ENCODE peak calls at places on chromosome 1, in eight cellular contexts. One of them, this sample, is unnamed.

GRCh38 chr1:154759793-154760192 is 110.3 kb downstream of the KCNN3 start:
- DNase-seq in GM23338: no peak
- DNase-seq in lung: no peak
- DNase-seq in esophagus muscularis mucosa: no peak
- DNase-seq in MCF 10A: no peak
- DNase-seq in astrocyte of the cerebellum: no peak
- DNase-seq in astrocyte of the spinal cord: no peak
- DNase-seq in astrocyte: no peak
- DNase-seq in this sample: no peak

GRCh38 chr1:205536759-205537361 is 32.4 kb downstream of the CDK18 start:
- DNase-seq in astrocyte of the spinal cord: no peak
- DNase-seq in esophagus muscularis mucosa: no peak
- DNase-seq in MCF 10A: peak
- DNase-seq in GM23338: no peak
- DNase-seq in lung: no peak
- DNase-seq in astrocyte of the cerebellum: no peak
- DNase-seq in astrocyte: no peak
- DNase-seq in this sample: no peak

GRCh38 chr1:182786223-182787001 is 3.2 kb upstream of the NPL start:
- DNase-seq in astrocyte: peak
- DNase-seq in astrocyte of the cerebellum: peak
- DNase-seq in MCF 10A: peak
- DNase-seq in lung: peak
- DNase-seq in astrocyte of the spinal cord: peak
- DNase-seq in GM23338: peak
- DNase-seq in esophagus muscularis mucosa: no peak
- DNase-seq in this sample: peak

GRCh38 chr1:55520861-55521260 is 305.7 kb upstream of the USP24 start:
- DNase-seq in MCF 10A: no peak
- DNase-seq in lung: no peak
- DNase-seq in astrocyte: no peak
- DNase-seq in GM23338: no peak
- DNase-seq in astrocyte of the cerebellum: no peak
- DNase-seq in esophagus muscularis mucosa: no peak
- DNase-seq in astrocyte of the spinal cord: no peak
- DNase-seq in this sample: no peak

GRCh38 chr1:192749349-192749748 is 59.5 kb upstream of the RGS2 start:
- DNase-seq in astrocyte of the spinal cord: no peak
- DNase-seq in MCF 10A: no peak
- DNase-seq in astrocyte of the cerebellum: no peak
- DNase-seq in lung: no peak
- DNase-seq in astrocyte: no peak
- DNase-seq in GM23338: no peak
- DNase-seq in esophagus muscularis mucosa: no peak
- DNase-seq in this sample: no peak

GRCh38 chr1:207856276-207857023 is 54.5 kb downstream of the CD34 start:
- DNase-seq in esophagus muscularis mucosa: no peak
- DNase-seq in GM23338: no peak
- DNase-seq in lung: no peak
- DNase-seq in MCF 10A: no peak
- DNase-seq in astrocyte of the spinal cord: no peak
- DNase-seq in astrocyte of the cerebellum: no peak
- DNase-seq in astrocyte: no peak
- DNase-seq in this sample: no peak

GRCh38 chr1:11948822-11949458 is 14.4 kb downstream of the PLOD1 start:
- DNase-seq in lung: no peak
- DNase-seq in esophagus muscularis mucosa: no peak
- DNase-seq in astrocyte of the spinal cord: no peak
- DNase-seq in MCF 10A: no peak
- DNase-seq in GM23338: peak
- DNase-seq in astrocyte: no peak
- DNase-seq in astrocyte of the cerebellum: no peak
- DNase-seq in this sample: no peak

GRCh38 chr1:113091988-113092602 is 19.1 kb downstream of the LRIG2 start:
- DNase-seq in esophagus muscularis mucosa: no peak
- DNase-seq in lung: no peak
- DNase-seq in GM23338: no peak
- DNase-seq in astrocyte: no peak
- DNase-seq in astrocyte of the cerebellum: no peak
- DNase-seq in astrocyte of the spinal cord: no peak
- DNase-seq in MCF 10A: no peak
- DNase-seq in this sample: no peak

GRCh38 chr1:172727956-172728603 is 69.2 kb downstream of the FASLG start:
- DNase-seq in astrocyte of the spinal cord: peak
- DNase-seq in lung: no peak
- DNase-seq in astrocyte: no peak
- DNase-seq in astrocyte of the cerebellum: no peak
- DNase-seq in esophagus muscularis mucosa: no peak
- DNase-seq in MCF 10A: peak
- DNase-seq in GM23338: peak
- DNase-seq in this sample: no peak

GRCh38 chr1:9643351-9644256 is 7.9 kb upstream of the PIK3CD start:
- DNase-seq in esophagus muscularis mucosa: no peak
- DNase-seq in lung: no peak
- DNase-seq in MCF 10A: no peak
- DNase-seq in GM23338: no peak
- DNase-seq in astrocyte of the spinal cord: no peak
- DNase-seq in astrocyte: no peak
- DNase-seq in astrocyte of the cerebellum: no peak
- DNase-seq in this sample: no peak

GRCh38 chr1:93784538-93784937 is 94.5 kb downstream of the DNTTIP2 start:
- DNase-seq in MCF 10A: no peak
- DNase-seq in lung: no peak
- DNase-seq in GM23338: no peak
- DNase-seq in esophagus muscularis mucosa: no peak
- DNase-seq in astrocyte: no peak
- DNase-seq in astrocyte of the cerebellum: no peak
- DNase-seq in astrocyte of the spinal cord: no peak
- DNase-seq in this sample: no peak

GRCh38 chr1:41952208-41952607 is 33.5 kb upstream of the HIVEP3 start:
- DNase-seq in GM23338: no peak
- DNase-seq in MCF 10A: no peak
- DNase-seq in astrocyte of the cerebellum: no peak
- DNase-seq in lung: no peak
- DNase-seq in astrocyte: no peak
- DNase-seq in esophagus muscularis mucosa: no peak
- DNase-seq in astrocyte of the spinal cord: no peak
- DNase-seq in this sample: no peak

GRCh38 chr1:37465596-37466517 is 8.5 kb upstream of the ZC3H12A start:
- DNase-seq in GM23338: no peak
- DNase-seq in astrocyte of the spinal cord: peak
- DNase-seq in esophagus muscularis mucosa: no peak
- DNase-seq in MCF 10A: peak
- DNase-seq in astrocyte: peak
- DNase-seq in astrocyte of the cerebellum: no peak
- DNase-seq in lung: no peak
- DNase-seq in this sample: no peak

GRCh38 chr1:157369808-157370521 is 182.3 kb downstream of the FCRL5 start:
- DNase-seq in esophagus muscularis mucosa: peak
- DNase-seq in lung: no peak
- DNase-seq in astrocyte: no peak
- DNase-seq in GM23338: peak
- DNase-seq in astrocyte of the cerebellum: peak
- DNase-seq in astrocyte of the spinal cord: peak
- DNase-seq in MCF 10A: peak
- DNase-seq in this sample: peak

GRCh38 chr1:31633117-31633516 is 11.6 kb downstream of the PEF1 start:
- DNase-seq in esophagus muscularis mucosa: no peak
- DNase-seq in astrocyte of the spinal cord: no peak
- DNase-seq in astrocyte of the cerebellum: no peak
- DNase-seq in GM23338: peak
- DNase-seq in astrocyte: no peak
- DNase-seq in lung: no peak
- DNase-seq in MCF 10A: peak
- DNase-seq in this sample: no peak

GRCh38 chr1:239353536-239353935 is 32.8 kb upstream of the CHRM3 start:
- DNase-seq in GM23338: no peak
- DNase-seq in astrocyte of the spinal cord: no peak
- DNase-seq in astrocyte: no peak
- DNase-seq in lung: no peak
- DNase-seq in astrocyte of the cerebellum: no peak
- DNase-seq in MCF 10A: no peak
- DNase-seq in esophagus muscularis mucosa: no peak
- DNase-seq in this sample: no peak

GRCh38 chr1:44347280-44347679 is 7.8 kb downstream of the ERI3 start:
- DNase-seq in lung: no peak
- DNase-seq in MCF 10A: no peak
- DNase-seq in esophagus muscularis mucosa: no peak
- DNase-seq in astrocyte of the spinal cord: no peak
- DNase-seq in GM23338: no peak
- DNase-seq in astrocyte of the cerebellum: no peak
- DNase-seq in astrocyte: peak
- DNase-seq in this sample: no peak

GRCh38 chr1:161145832-161146231 is 7.9 kb upstream of the UFC1 start:
- DNase-seq in astrocyte: no peak
- DNase-seq in astrocyte of the spinal cord: no peak
- DNase-seq in GM23338: no peak
- DNase-seq in lung: no peak
- DNase-seq in esophagus muscularis mucosa: no peak
- DNase-seq in MCF 10A: no peak
- DNase-seq in astrocyte of the cerebellum: no peak
- DNase-seq in this sample: no peak

GRCh38 chr1:17023103-17023502 is 11.4 kb upstream of the ATP13A2 start:
- DNase-seq in lung: no peak
- DNase-seq in astrocyte: no peak
- DNase-seq in MCF 10A: no peak
- DNase-seq in astrocyte of the cerebellum: no peak
- DNase-seq in astrocyte of the spinal cord: no peak
- DNase-seq in GM23338: no peak
- DNase-seq in esophagus muscularis mucosa: no peak
- DNase-seq in this sample: no peak

GRCh38 chr1:37776946-37777516 is 12.1 kb upstream of the EPHA10 start:
- DNase-seq in astrocyte of the spinal cord: no peak
- DNase-seq in esophagus muscularis mucosa: no peak
- DNase-seq in MCF 10A: no peak
- DNase-seq in GM23338: no peak
- DNase-seq in astrocyte: no peak
- DNase-seq in lung: no peak
- DNase-seq in astrocyte of the cerebellum: no peak
- DNase-seq in this sample: no peak

GRCh38 chr1:54565113-54565501 is 17.1 kb downstream of the ACOT11 start:
- DNase-seq in astrocyte: no peak
- DNase-seq in lung: no peak
- DNase-seq in GM23338: no peak
- DNase-seq in astrocyte of the cerebellum: no peak
- DNase-seq in MCF 10A: no peak
- DNase-seq in astrocyte of the spinal cord: no peak
- DNase-seq in esophagus muscularis mucosa: no peak
- DNase-seq in this sample: no peak

GRCh38 chr1:67817319-67817718 is 15.9 kb downstream of the GNG12 start:
- DNase-seq in astrocyte: no peak
- DNase-seq in astrocyte of the spinal cord: no peak
- DNase-seq in astrocyte of the cerebellum: no peak
- DNase-seq in GM23338: no peak
- DNase-seq in esophagus muscularis mucosa: no peak
- DNase-seq in lung: no peak
- DNase-seq in MCF 10A: peak
- DNase-seq in this sample: no peak

GRCh38 chr1:46996659-46997281 is 26.7 kb upstream of the CYP4X1 start:
- DNase-seq in astrocyte: no peak
- DNase-seq in astrocyte of the spinal cord: no peak
- DNase-seq in esophagus muscularis mucosa: no peak
- DNase-seq in lung: no peak
- DNase-seq in GM23338: no peak
- DNase-seq in astrocyte of the cerebellum: no peak
- DNase-seq in MCF 10A: peak
- DNase-seq in this sample: no peak

DNA sequence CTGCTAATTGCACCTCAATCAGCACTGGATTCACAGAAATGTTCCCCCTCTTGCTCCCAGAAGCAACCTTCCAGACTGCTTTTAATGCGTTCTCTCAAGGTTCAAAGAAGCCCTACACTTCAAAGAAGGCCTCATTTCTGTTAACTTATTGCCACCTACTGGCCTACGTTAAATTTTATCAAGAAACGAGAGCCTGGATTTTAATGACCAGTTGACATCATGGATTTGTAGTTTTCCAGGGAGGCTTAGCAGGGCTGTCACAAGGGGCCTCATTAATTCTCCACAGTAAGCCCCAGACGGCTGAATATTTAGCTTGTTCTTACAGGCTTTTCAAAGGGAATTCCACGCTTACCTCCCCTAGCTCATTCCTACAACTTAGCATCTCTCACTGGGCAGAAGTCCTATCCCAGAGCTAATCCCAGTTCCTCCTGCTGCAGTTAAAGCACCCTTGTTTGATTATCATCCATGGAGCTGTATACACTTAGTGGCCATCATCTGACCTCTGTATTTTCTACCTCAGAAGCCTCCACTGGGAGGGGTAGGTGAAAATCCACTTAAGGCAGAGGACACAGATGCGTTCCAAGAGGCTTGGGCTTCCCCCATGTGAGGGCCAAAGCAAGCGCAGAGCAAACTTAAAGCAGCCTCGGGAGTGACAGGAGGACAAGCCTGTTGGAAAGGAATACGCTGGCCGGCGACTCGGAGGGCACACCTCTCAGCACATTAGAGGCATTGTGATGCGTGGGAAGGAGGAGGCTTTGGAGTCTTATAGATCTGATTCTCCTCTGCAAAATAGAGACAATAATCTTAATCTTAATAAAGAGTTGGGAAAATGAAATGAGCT is 32.2 kb upstream of the CYP4X1 start:
- DNase-seq in MCF 10A: peak
- DNase-seq in astrocyte: no peak
- DNase-seq in esophagus muscularis mucosa: no peak
- DNase-seq in astrocyte of the cerebellum: no peak
- DNase-seq in lung: no peak
- DNase-seq in astrocyte of the spinal cord: peak
- DNase-seq in GM23338: peak
- DNase-seq in this sample: no peak
- TF ChIP-seq CTCF in MCF 10A: peak
- TF ChIP-seq CTCF in astrocyte: no peak
- TF ChIP-seq CTCF in esophagus muscularis mucosa: no peak
- TF ChIP-seq CTCF in astrocyte of the cerebellum: peak
- TF ChIP-seq CTCF in lung: no peak
- TF ChIP-seq CTCF in astrocyte of the spinal cord: no peak
- TF ChIP-seq CTCF in GM23338: peak
- TF ChIP-seq CTCF in this sample: peak

GRCh38 chr1:8165595-8166360 is 139.7 kb upstream of the ERRFI1 start:
- DNase-seq in astrocyte: no peak
- DNase-seq in lung: no peak
- DNase-seq in astrocyte of the cerebellum: no peak
- DNase-seq in MCF 10A: no peak
- DNase-seq in esophagus muscularis mucosa: no peak
- DNase-seq in GM23338: peak
- DNase-seq in astrocyte of the spinal cord: no peak
- DNase-seq in this sample: no peak
- TF ChIP-seq CTCF in astrocyte: no peak
- TF ChIP-seq CTCF in lung: no peak
- TF ChIP-seq CTCF in astrocyte of the cerebellum: peak
- TF ChIP-seq CTCF in MCF 10A: no peak
- TF ChIP-seq CTCF in esophagus muscularis mucosa: peak
- TF ChIP-seq CTCF in GM23338: peak
- TF ChIP-seq CTCF in astrocyte of the spinal cord: peak
- TF ChIP-seq CTCF in this sample: no peak

GRCh38 chr1:27114522-27114921 is 40.4 kb downstream of the SLC9A1 start:
- DNase-seq in astrocyte of the cerebellum: no peak
- DNase-seq in astrocyte: no peak
- DNase-seq in lung: no peak
- DNase-seq in astrocyte of the spinal cord: no peak
- DNase-seq in esophagus muscularis mucosa: no peak
- DNase-seq in MCF 10A: no peak
- DNase-seq in GM23338: no peak
- DNase-seq in this sample: no peak
- TF ChIP-seq CTCF in astrocyte of the cerebellum: no peak
- TF ChIP-seq CTCF in astrocyte: no peak
- TF ChIP-seq CTCF in lung: no peak
- TF ChIP-seq CTCF in astrocyte of the spinal cord: no peak
- TF ChIP-seq CTCF in esophagus muscularis mucosa: no peak
- TF ChIP-seq CTCF in MCF 10A: no peak
- TF ChIP-seq CTCF in GM23338: no peak
- TF ChIP-seq CTCF in this sample: no peak

GRCh38 chr1:152227310-152227928 is 3.4 kb upstream of the HRNR start:
- DNase-seq in astrocyte: no peak
- DNase-seq in astrocyte of the cerebellum: no peak
- DNase-seq in esophagus muscularis mucosa: no peak
- DNase-seq in astrocyte of the spinal cord: peak
- DNase-seq in GM23338: peak
- DNase-seq in lung: no peak
- DNase-seq in MCF 10A: peak
- DNase-seq in this sample: no peak
- TF ChIP-seq CTCF in astrocyte: peak
- TF ChIP-seq CTCF in astrocyte of the cerebellum: no peak
- TF ChIP-seq CTCF in esophagus muscularis mucosa: no peak
- TF ChIP-seq CTCF in astrocyte of the spinal cord: peak
- TF ChIP-seq CTCF in GM23338: peak
- TF ChIP-seq CTCF in lung: no peak
- TF ChIP-seq CTCF in MCF 10A: peak
- TF ChIP-seq CTCF in this sample: peak

This sample was measured in Panc1.